ENCODE peak calls at places on chromosome 14, in six cellular contexts. M, C, O, B, H and K are unnamed samples.

GRCh38 chr14:55454264-55455151 is 14.1 kb upstream of the TBPL2 start:
- DNase-seq in C (peak; percentile 53), B (no peak), H (no peak), O (peak; percentile 73), M (no peak), K (no peak)

GRCh38 chr14:37232907-37233481 is 35.3 kb downstream of the MIPOL1 start:
- DNase-seq in M (no peak), B (no peak), H (no peak), O (peak; percentile 71), C (peak; percentile 46), K (no peak)

GRCh38 chr14:94322648-94323570 is at the start of gene SERPINA6:
- DNase-seq in B (no peak), M (no peak), O (peak; percentile 66), C (peak; percentile 59), H (no peak), K (peak; percentile 70)

GRCh38 chr14:29045237-29045636 is 278.6 kb downstream of the FOXG1 start:
- DNase-seq in C (no peak), H (no peak), B (no peak), O (no peak), M (no peak), K (no peak)

GRCh38 chr14:103444837-103445524 is 59.8 kb downstream of the MARK3 start:
- DNase-seq in H (no peak), C (peak; percentile 29), B (no peak), O (peak; percentile 21), M (no peak), K (no peak)

GRCh38 chr14:105940534-105941225 is 414.3 kb downstream of the TMEM121 start:
- DNase-seq in B (no peak), O (no peak), C (no peak), H (no peak), M (peak; percentile 27), K (no peak)

GRCh38 chr14:73290279-73290678 is 53.0 kb downstream of the PAPLN start:
- DNase-seq in C (no peak), H (no peak), O (peak; percentile 28), B (no peak), M (no peak), K (no peak)

GRCh38 chr14:51521764-51522163 is 129.9 kb upstream of the FRMD6 start:
- DNase-seq in C (peak; percentile 58), O (peak; percentile 90), M (no peak), H (no peak), B (no peak), K (no peak)

GRCh38 chr14:102593841-102594170 is 1.4 kb downstream of the RCOR1 start:
- DNase-seq in H (no peak), O (peak; percentile 32), B (no peak), C (no peak), M (no peak), K (no peak)

GRCh38 chr14:53979747-53980642 is 23.4 kb upstream of the BMP4 start:
- DNase-seq in O (peak; percentile 85), H (no peak), C (peak; percentile 89), M (no peak), B (no peak), K (no peak)

GRCh38 chr14:56709201-56709600 is 101.1 kb downstream of the OTX2 start:
- DNase-seq in M (no peak), B (no peak), O (no peak), H (no peak), C (no peak), K (no peak)

GRCh38 chr14:68979722-68980552 is 835 bp upstream of the ACTN1 start:
- DNase-seq in H (peak; percentile 83), B (no peak), M (no peak), O (no peak), C (no peak), K (no peak)

GRCh38 chr14:66496188-66496807 is 10.1 kb downstream of the CCDC196 start:
- DNase-seq in M (no peak), C (no peak), B (no peak), H (no peak), O (peak; percentile 3), K (no peak)

GRCh38 chr14:39368261-39368959 is 63.8 kb downstream of the FBXO33 start:
- DNase-seq in B (no peak), H (no peak), O (peak; percentile 80), C (peak; percentile 66), M (no peak), K (no peak)

GRCh38 chr14:89550761-89551283 is 133.8 kb upstream of the FOXN3 start:
- DNase-seq in O (no peak), C (no peak), H (no peak), B (no peak), M (no peak), K (no peak)

GRCh38 chr14:47539065-47539464 is 136.3 kb downstream of the MDGA2 start:
- DNase-seq in H (no peak), O (no peak), B (no peak), C (no peak), M (no peak), K (no peak)

GRCh38 chr14:103885509-103885932 is 38.1 kb upstream of the PPP1R13B start:
- DNase-seq in M (no peak), C (no peak), O (no peak), H (no peak), B (no peak), K (no peak)

GRCh38 chr14:56216631-56217379 is 98.6 kb downstream of the PELI2 start:
- DNase-seq in H (peak; percentile 79), M (peak; percentile 47), B (peak; percentile 39), O (peak; percentile 46), C (no peak), K (no peak)

GRCh38 chr14:23828001-23828400 is 125.6 kb upstream of the DHRS4 start:
- DNase-seq in H (no peak), B (no peak), M (no peak), O (no peak), C (no peak), K (no peak)

GRCh38 chr14:22622220-22622619 is 21.9 kb downstream of the OR6J1 start:
- DNase-seq in H (no peak), B (no peak), O (peak; percentile 74), C (peak; percentile 74), M (no peak), K (no peak)

GRCh38 chr14:61577506-61577931 is 117.8 kb upstream of the HIF1A start:
- DNase-seq in B (no peak), C (no peak), M (no peak), O (no peak), H (no peak), K (no peak)

GRCh38 chr14:23566112-23566781 is 1.3 kb downstream of the AP1G2 start:
- DNase-seq in O (no peak), B (no peak), H (no peak), C (no peak), M (no peak), K (no peak)

GRCh38 chr14:55801121-55801520 is 221.1 kb downstream of the KTN1 start:
- DNase-seq in B (no peak), O (no peak), H (no peak), C (no peak), M (no peak), K (no peak)

DNA sequence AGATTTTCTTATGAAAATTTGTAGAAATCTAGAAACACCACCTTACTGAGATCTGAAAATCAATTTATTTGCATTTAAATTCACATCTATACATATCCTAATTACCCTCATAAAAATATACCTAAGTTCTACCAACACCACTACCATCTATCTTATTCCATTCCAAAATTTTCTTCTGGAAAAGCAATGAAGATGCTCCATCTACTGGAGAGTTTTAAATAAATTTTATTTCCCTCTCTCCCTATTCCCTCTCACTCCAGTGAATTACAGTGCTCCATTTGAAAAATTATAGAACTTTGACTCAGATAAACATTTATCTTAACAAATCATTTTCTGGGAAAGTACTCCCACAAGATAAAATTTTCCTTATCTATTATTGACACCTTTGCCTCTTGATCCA is 2.3 kb upstream of the C14orf39 start:
- DNase-seq in H (no peak), O (no peak), M (no peak), C (no peak), B (no peak), K (no peak)
- TF ChIP-seq CTCF in H (no peak), O (no peak), M (no peak), C (no peak), B (no peak), K (peak; percentile 54)

GRCh38 chr14:96217381-96217913 is 12.8 kb downstream of the BDKRB2 start:
- DNase-seq in M (no peak), B (no peak), O (no peak), C (no peak), H (no peak), K (no peak)

GRCh38 chr14:96225745-96226151 is 21.1 kb downstream of the BDKRB2 start:
- DNase-seq in B (no peak), H (no peak), M (no peak), O (peak; percentile 62), C (no peak), K (no peak)

GRCh38 chr14:96224480-96225096 is 19.9 kb downstream of the BDKRB2 start:
- DNase-seq in C (no peak), H (no peak), B (no peak), O (no peak), M (no peak), K (no peak)

GRCh38 chr14:96221109-96221650 is 16.5 kb downstream of the BDKRB2 start:
- DNase-seq in C (no peak), M (no peak), O (no peak), H (no peak), B (no peak), K (no peak)

GRCh38 chr14:96221841-96222240 is 17.2 kb downstream of the BDKRB2 start:
- DNase-seq in O (no peak), M (no peak), C (no peak), B (no peak), H (no peak), K (no peak)
- TF ChIP-seq CTCF in O (no peak), M (no peak), C (no peak), B (no peak), H (no peak), K (no peak)

GRCh38 chr14:21405097-21405496 is 21.3 kb upstream of the SUPT16H start:
- DNase-seq in H (no peak), O (no peak), C (no peak), M (no peak), B (no peak), K (no peak)

GRCh38 chr14:21406213-21406612 is 22.4 kb upstream of the SUPT16H start:
- DNase-seq in B (no peak), C (no peak), O (no peak), M (no peak), H (no peak), K (no peak)

GRCh38 chr14:21408152-21408551 is 24.3 kb upstream of the SUPT16H start:
- DNase-seq in C (peak; percentile 14), H (no peak), O (peak; percentile 50), B (no peak), M (no peak), K (no peak)
- TF ChIP-seq CTCF in C (no peak), H (no peak), O (no peak), B (no peak), M (no peak), K (no peak)

GRCh38 chr14:95910628-95911027 is 34.0 kb downstream of the TUNAR start:
- DNase-seq in O (no peak), H (no peak), B (no peak), C (no peak), M (no peak), K (no peak)

GRCh38 chr14:95918466-95918865 is 41.8 kb downstream of the TUNAR start:
- DNase-seq in O (no peak), H (no peak), B (no peak), M (no peak), C (no peak), K (no peak)

DNA sequence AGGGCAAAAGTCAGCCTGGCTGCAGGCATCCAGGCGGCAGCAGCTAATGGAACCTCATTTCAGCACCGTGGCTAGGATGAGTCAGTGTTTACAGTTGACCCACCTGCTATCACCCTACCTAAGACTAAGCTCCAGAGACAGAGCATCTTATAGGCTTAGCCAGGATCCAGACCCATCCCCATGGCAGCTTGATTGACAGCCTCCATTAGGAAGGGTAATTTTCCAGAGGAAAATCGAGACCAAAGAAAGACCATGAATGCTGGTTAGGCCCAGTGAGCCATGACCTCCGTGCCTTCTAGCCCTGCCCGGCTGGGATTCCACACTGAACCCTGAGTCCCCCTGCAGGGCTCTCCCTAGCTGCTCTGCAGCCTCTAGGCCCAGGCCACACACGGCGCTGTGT is 38.7 kb downstream of the TUNAR start:
- DNase-seq in M (no peak), B (no peak), O (no peak), H (no peak), C (no peak), K (no peak)
- TF ChIP-seq CTCF in M (no peak), B (no peak), O (no peak), H (no peak), C (no peak), K (no peak)